ENCODE peak calls at places on chromosomes 4 and X, in six cellular contexts. One of them, this sample, is unnamed.

GRCh38 chr4:125994024-125994423 is 679.3 kb downstream of the FAT4 start:
- DNase-seq in hippocampal formation: no peak
- DNase-seq in AG04450: no peak
- DNase-seq in nephron progenitor cell: no peak
- DNase-seq in ACHN: no peak
- DNase-seq in foreskin fibroblast: peak; percentile 11
- DNase-seq in this sample: no peak

GRCh38 chr4:1297023-1297395 is 7.3 kb downstream of the MAEA start:
- DNase-seq in hippocampal formation: no peak
- DNase-seq in ACHN: no peak
- DNase-seq in foreskin fibroblast: no peak
- DNase-seq in AG04450: no peak
- DNase-seq in nephron progenitor cell: no peak
- DNase-seq in this sample: no peak

GRCh38 chr4:88630756-88631155 is 38.5 kb downstream of the HERC3 start:
- DNase-seq in hippocampal formation: no peak
- DNase-seq in foreskin fibroblast: peak; percentile 86
- DNase-seq in nephron progenitor cell: no peak
- DNase-seq in AG04450: peak; percentile 18
- DNase-seq in ACHN: peak; percentile 18
- DNase-seq in this sample: no peak

GRCh38 chr4:56686537-56687231 is 5.6 kb upstream of the HOPX start:
- DNase-seq in foreskin fibroblast: no peak
- DNase-seq in nephron progenitor cell: no peak
- DNase-seq in hippocampal formation: no peak
- DNase-seq in AG04450: no peak
- DNase-seq in ACHN: no peak
- DNase-seq in this sample: no peak

GRCh38 chr4:157204634-157205244 is 15.8 kb upstream of the GRIA2 start:
- DNase-seq in ACHN: peak; percentile 3
- DNase-seq in AG04450: no peak
- DNase-seq in nephron progenitor cell: peak; percentile 50
- DNase-seq in foreskin fibroblast: peak; percentile 3
- DNase-seq in hippocampal formation: no peak
- DNase-seq in this sample: no peak

GRCh38 chrX:30280428-30280827 is 28.8 kb downstream of the NR0B1 start:
- DNase-seq in AG04450: no peak
- DNase-seq in foreskin fibroblast: no peak
- DNase-seq in nephron progenitor cell: no peak
- DNase-seq in hippocampal formation: no peak
- DNase-seq in ACHN: no peak
- DNase-seq in this sample: no peak

GRCh38 chr4:54011201-54011600 is 53.2 kb downstream of the CHIC2 start:
- DNase-seq in hippocampal formation: no peak
- DNase-seq in foreskin fibroblast: no peak
- DNase-seq in nephron progenitor cell: no peak
- DNase-seq in ACHN: no peak
- DNase-seq in AG04450: no peak
- DNase-seq in this sample: no peak

GRCh38 chr4:175035907-175036306 is 117.7 kb downstream of the ADAM29 start:
- DNase-seq in hippocampal formation: no peak
- DNase-seq in nephron progenitor cell: no peak
- DNase-seq in foreskin fibroblast: no peak
- DNase-seq in AG04450: peak; percentile 1
- DNase-seq in ACHN: peak; percentile 36
- DNase-seq in this sample: no peak

GRCh38 chr4:137608085-137608484 is 75.8 kb upstream of the PCDH18 start:
- DNase-seq in foreskin fibroblast: no peak
- DNase-seq in hippocampal formation: no peak
- DNase-seq in nephron progenitor cell: no peak
- DNase-seq in ACHN: no peak
- DNase-seq in AG04450: no peak
- DNase-seq in this sample: no peak

GRCh38 chrX:46759645-46759974 is 692 bp upstream of the SLC9A7 start:
- DNase-seq in nephron progenitor cell: no peak
- DNase-seq in ACHN: no peak
- DNase-seq in AG04450: no peak
- DNase-seq in foreskin fibroblast: no peak
- DNase-seq in hippocampal formation: no peak
- DNase-seq in this sample: no peak

GRCh38 chr4:123127865-123128264 is 205.5 kb upstream of the NUDT6 start:
- DNase-seq in foreskin fibroblast: no peak
- DNase-seq in ACHN: no peak
- DNase-seq in nephron progenitor cell: no peak
- DNase-seq in hippocampal formation: no peak
- DNase-seq in AG04450: no peak
- DNase-seq in this sample: no peak

GRCh38 chrX:39497717-39498265 is 600.0 kb downstream of the BCOR start:
- DNase-seq in nephron progenitor cell: no peak
- DNase-seq in foreskin fibroblast: no peak
- DNase-seq in hippocampal formation: no peak
- DNase-seq in ACHN: no peak
- DNase-seq in AG04450: no peak
- DNase-seq in this sample: no peak

GRCh38 chr4:15042529-15043167 is 40.4 kb downstream of the CPEB2 start:
- DNase-seq in nephron progenitor cell: no peak
- DNase-seq in foreskin fibroblast: no peak
- DNase-seq in AG04450: no peak
- DNase-seq in hippocampal formation: no peak
- DNase-seq in ACHN: peak; percentile 14
- DNase-seq in this sample: no peak

GRCh38 chrX:39473812-39474211 is 623.9 kb downstream of the BCOR start:
- DNase-seq in foreskin fibroblast: no peak
- DNase-seq in nephron progenitor cell: no peak
- DNase-seq in hippocampal formation: no peak
- DNase-seq in AG04450: no peak
- DNase-seq in ACHN: no peak
- DNase-seq in this sample: no peak

GRCh38 chr4:180990931-180991330 is 1252.3 kb upstream of the TENM3 start:
- DNase-seq in ACHN: no peak
- DNase-seq in nephron progenitor cell: no peak
- DNase-seq in AG04450: no peak
- DNase-seq in hippocampal formation: no peak
- DNase-seq in foreskin fibroblast: no peak
- DNase-seq in this sample: no peak

GRCh38 chr4:62232755-62233280 is 1032.7 kb downstream of the ADGRL3 start:
- DNase-seq in hippocampal formation: no peak
- DNase-seq in AG04450: no peak
- DNase-seq in nephron progenitor cell: no peak
- DNase-seq in foreskin fibroblast: no peak
- DNase-seq in ACHN: no peak
- DNase-seq in this sample: no peak

This sample was measured in substantia nigra.